ENCODE peak calls at places on chromosomes 12 and 14, in four cellular contexts. R is effector memory CD4-positive, alpha-beta T cell; I is kidney epithelial cell; C is T-helper 17 cell. W is an unnamed sample.

GRCh38 chr14:39050389-39050788 is 52.6 kb downstream of the SEC23A start:
- DNase-seq in R (no peak), I (peak), C (no peak), W (no peak)

GRCh38 chr12:56488041-56488955 is at the start of gene GLS2:
- DNase-seq in R (peak), I (peak), C (peak), W (peak)

GRCh38 chr14:36070056-36071043 is 106.2 kb downstream of the PTCSC3 start:
- DNase-seq in R (no peak), I (peak), C (no peak), W (no peak)

GRCh38 chr14:89351958-89352404 is 65.1 kb downstream of the FOXN3 start:
- DNase-seq in R (no peak), I (no peak), C (no peak), W (no peak)

GRCh38 chr14:77508249-77508648 is 9.6 kb upstream of the ISM2 start:
- DNase-seq in R (no peak), I (peak), C (no peak), W (no peak)

GRCh38 chr14:34063470-34064164 is 112.7 kb upstream of the EGLN3 start:
- DNase-seq in R (no peak), I (no peak), C (no peak), W (no peak)

GRCh38 chr12:1126089-1126488 is 135.1 kb downstream of the ERC1 start:
- DNase-seq in R (no peak), I (no peak), C (no peak), W (no peak)

GRCh38 chr12:76790564-76791552 is 26.9 kb downstream of the ZDHHC17 start:
- DNase-seq in R (no peak), I (no peak), C (no peak), W (no peak)

GRCh38 chr12:1553987-1554982 is 40.1 kb downstream of the FBXL14 start:
- DNase-seq in R (no peak), I (no peak), C (no peak), W (no peak)

GRCh38 chr12:15701721-15702156 is 87.4 kb downstream of the EPS8 start:
- DNase-seq in R (no peak), I (no peak), C (no peak), W (no peak)

GRCh38 chr14:98769326-98769725 is 502.7 kb downstream of the BCL11B start:
- DNase-seq in R (no peak), I (no peak), C (no peak), W (no peak)

GRCh38 chr14:92581966-92582566 is 68.5 kb downstream of the RIN3 start:
- DNase-seq in R (no peak), I (no peak), C (no peak), W (no peak)

GRCh38 chr12:86838709-86839108 is 582.5 kb upstream of the MGAT4C start:
- DNase-seq in R (no peak), I (no peak), C (no peak), W (no peak)

GRCh38 chr12:65121049-65121955 is at the start of gene WIF1:
- DNase-seq in R (no peak), I (no peak), C (no peak), W (no peak)

GRCh38 chr12:40903040-40903439 is 210.8 kb downstream of the CNTN1 start:
- DNase-seq in R (no peak), I (no peak), C (no peak), W (no peak)

GRCh38 chr14:28661171-28661772 is 105.3 kb upstream of the FOXG1 start:
- DNase-seq in R (no peak), I (peak), C (no peak), W (no peak)

GRCh38 chr14:24264298-24264697 is 1.3 kb upstream of the TGM1 start:
- DNase-seq in R (no peak), I (no peak), C (no peak), W (no peak)

GRCh38 chr12:57154804-57155434 is 7.5 kb upstream of the LRP1-AS start:
- DNase-seq in R (no peak), I (no peak), C (no peak), W (no peak)

GRCh38 chr14:77128414-77128891 is 13.1 kb downstream of the ZDHHC22 start:
- DNase-seq in R (no peak), I (peak), C (no peak), W (no peak)

GRCh38 chr12:123011701-123012100 is 31.2 kb downstream of the ARL6IP4 start:
- DNase-seq in R (no peak), I (no peak), C (no peak), W (no peak)

GRCh38 chr12:3038931-3039510 is 38.2 kb upstream of the TSPAN9 start:
- DNase-seq in R (no peak), I (no peak), C (no peak), W (no peak)

GRCh38 chr14:65832431-65833253 is 420.1 kb downstream of the FUT8 start:
- DNase-seq in R (no peak), I (no peak), C (no peak), W (no peak)